ENCODE peak calls at places on chromosomes 11 and 22, in six cellular contexts. L is PC-3, F is GM23338, T is PC-9, G is MM.1S, E is SK-N-SH. Z is an unnamed sample. For H3K9me2 and H3F3A, the result is how much of the 10 kb centered on the place peaks cover.

GRCh38 chr11:108680267-108680666 is 15.4 kb downstream of the DDX10 start:
- DNase-seq in T (no peak), L (no peak), E (no peak), G (no peak), F (no peak), Z (no peak)

GRCh38 chr11:20438637-20439036 is 51.1 kb downstream of the PRMT3 start:
- DNase-seq in E (no peak), F (peak), L (no peak), T (no peak), G (no peak), Z (no peak)

GRCh38 chr11:1706634-1707400 is 9.8 kb downstream of the KRTAP5-6 start:
- DNase-seq in L (peak), G (no peak), E (no peak), T (no peak), F (no peak), Z (peak)

GRCh38 chr11:76496174-76496573 is 51.4 kb downstream of the EMSY start:
- DNase-seq in T (no peak), G (no peak), F (no peak), E (no peak), L (no peak), Z (no peak)

GRCh38 chr11:13140873-13141655 is 131.9 kb downstream of the RASSF10 start:
- DNase-seq in F (no peak), E (no peak), G (no peak), T (no peak), L (peak), Z (peak)

GRCh38 chr11:36048496-36049247 is 104.8 kb downstream of the LDLRAD3 start:
- DNase-seq in G (no peak), E (no peak), L (no peak), F (no peak), T (no peak), Z (no peak)

GRCh38 chr11:21774212-21774611 is 418.7 kb upstream of the ANO5 start:
- DNase-seq in E (no peak), F (no peak), L (peak), T (no peak), G (no peak), Z (no peak)

GRCh38 chr11:75565221-75565814 is 3.3 kb downstream of the SERPINH1 start:
- DNase-seq in L (peak), E (no peak), G (no peak), T (no peak), F (no peak), Z (peak)

GRCh38 chr11:18765554-18765953 is 26.0 kb downstream of the PTPN5 start:
- DNase-seq in L (no peak), E (no peak), T (no peak), F (no peak), G (no peak), Z (peak)

GRCh38 chr11:92308366-92308765 is 83.7 kb downstream of the FAT3 start:
- DNase-seq in L (no peak), T (no peak), G (no peak), F (no peak), E (no peak), Z (no peak)

GRCh38 chr11:95790933-95791247 is 592 bp downstream of the CEP57 start:
- DNase-seq in F (peak), E (peak), T (peak), L (peak), G (peak), Z (peak)

GRCh38 chr11:47617417-47617809 is 23.2 kb upstream of the C1QTNF4 start:
- DNase-seq in L (peak), T (no peak), F (no peak), G (peak), E (no peak), Z (peak)

GRCh38 chr11:84566681-84567080 is 1060.5 kb downstream of the DLG2 start:
- DNase-seq in F (no peak), G (no peak), E (no peak), T (no peak), L (no peak), Z (no peak)

GRCh38 chr22:29801796-29802195 is 34.6 kb downstream of the UQCR10 start:
- DNase-seq in L (no peak), T (no peak), E (no peak), G (no peak), F (no peak), Z (no peak)

GRCh38 chr11:66920978-66921784 is 37.0 kb downstream of the PC start:
- DNase-seq in T (no peak), L (no peak), F (no peak), E (no peak), G (no peak), Z (no peak)

GRCh38 chr11:57342702-57343101 is 4.5 kb downstream of the P2RX3 start:
- DNase-seq in L (no peak), G (no peak), T (no peak), E (no peak), F (no peak), Z (no peak)

GRCh38 chr22:37021710-37022482 is 2.4 kb downstream of the MPST start:
- DNase-seq in E (peak), F (peak), L (peak), G (peak), T (no peak), Z (peak)

GRCh38 chr11:108370990-108371389 is 96.3 kb downstream of the C11orf65 start:
- DNase-seq in F (no peak), T (no peak), E (no peak), L (peak), G (no peak), Z (no peak)

GRCh38 chr11:10409207-10409661 is 45.8 kb upstream of the AMPD3 start:
- DNase-seq in G (no peak), E (no peak), T (no peak), F (no peak), L (no peak), Z (peak)

GRCh38 chr11:47161134-47161854 is 15.4 kb downstream of the ARFGAP2 start:
- DNase-seq in L (peak), T (peak), F (peak), G (peak), E (peak), Z (peak)

GRCh38 chr11:69430566-69430965 is 50.9 kb upstream of the LINC01488 start:
- DNase-seq in F (no peak), E (no peak), L (no peak), T (peak), G (no peak), Z (peak)

GRCh38 chr11:12824281-12825041 is 150.2 kb downstream of the TEAD1 start:
- DNase-seq in F (peak), T (no peak), G (no peak), E (no peak), L (no peak), Z (no peak)

GRCh38 chr11:28727254-28727653 is 619.1 kb downstream of the METTL15 start:
- DNase-seq in T (no peak), E (no peak), G (no peak), F (no peak), L (no peak), Z (peak)

GRCh38 chr22:21074092-21074715 is 28.5 kb downstream of the LRRC74B start:
- DNase-seq in L (peak), E (no peak), F (no peak), G (no peak), T (peak), Z (peak)

GRCh38 chr11:69864930-69865661 is 45.9 kb upstream of the FGF3 start:
- DNase-seq in F (no peak), T (no peak), L (no peak), E (peak), G (no peak), Z (no peak)

GRCh38 chr11:12125609-12126149 is 15.3 kb downstream of the MICAL2 start:
- DNase-seq in L (peak), F (no peak), G (no peak), E (no peak), T (peak), Z (peak)

GRCh38 chr22:42797021-42797420 is 60.1 kb downstream of the ARFGAP3 start:
- DNase-seq in G (no peak), F (no peak), L (no peak), E (no peak), T (no peak), Z (no peak)

GRCh38 chr11:11567862-11568650 is 53.7 kb downstream of the GALNT18 start:
- DNase-seq in F (no peak), E (no peak), G (no peak), T (no peak), L (peak), Z (peak)

GRCh38 chr11:46389450-46390330 is 1.9 kb downstream of the CHRM4 start:
- DNase-seq in F (peak), G (peak), L (peak), T (peak), E (peak), Z (peak)

GRCh38 chr11:61345170-61345610 is 12.2 kb downstream of the TKFC start:
- DNase-seq in E (peak), F (no peak), T (no peak), G (no peak), L (no peak), Z (no peak)

GRCh38 chr11:71395010-71395560 is 53.1 kb downstream of the DHCR7 start:
- DNase-seq in L (no peak), E (no peak), T (no peak), G (no peak), F (no peak), Z (no peak)

GRCh38 chr11:22875869-22876473 is 15.7 kb upstream of the CCDC179 start:
- DNase-seq in E (peak), F (peak), G (peak), T (peak), L (peak), Z (peak)

GRCh38 chr11:36075053-36075452 is 131.2 kb downstream of the LDLRAD3 start:
- DNase-seq in E (no peak), L (peak), G (no peak), T (no peak), F (no peak), Z (peak)

GRCh38 chr11:117273550-117274289 is 17.4 kb upstream of the BACE1-AS start:
- DNase-seq in L (no peak), T (no peak), E (no peak), F (peak), G (no peak), Z (peak)

GRCh38 chr11:86108890-86109638 is 40.2 kb upstream of the PICALM start:
- DNase-seq in L (no peak), T (no peak), F (no peak), G (no peak), E (no peak), Z (no peak)
- H3K27ac ChIP-seq in L (no peak), T (no peak), F (no peak), G (no peak), E (no peak), Z (no peak)

DNA sequence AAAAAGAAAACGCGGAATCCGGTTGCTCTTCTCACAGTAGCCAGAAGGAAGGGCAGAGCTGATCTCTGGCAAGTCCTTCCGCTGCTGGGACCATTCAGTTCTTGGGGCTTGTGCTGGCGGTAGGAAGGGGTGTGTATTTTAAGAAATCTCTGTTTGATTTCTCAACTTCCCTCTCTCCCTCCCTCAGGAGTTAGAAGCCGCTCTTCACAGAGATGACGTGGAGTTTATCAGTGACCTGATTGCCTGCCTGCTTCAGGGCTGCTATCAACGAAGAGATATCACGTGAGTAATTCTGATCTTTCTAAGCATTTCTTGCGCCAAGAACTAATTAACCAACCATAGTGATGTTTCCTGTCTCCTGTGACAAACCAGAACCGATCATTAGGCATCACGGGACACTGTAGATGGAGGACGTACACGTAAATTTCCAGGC is 85.9 kb upstream of the SLC25A18 start:
- DNase-seq in G (no peak), T (no peak), E (no peak), L (no peak), F (peak), Z (no peak)
- H3K9me2 ChIP-seq in G (under half), T (under half), E (under half), L (under half), F (under half), Z (under half)

DNA sequence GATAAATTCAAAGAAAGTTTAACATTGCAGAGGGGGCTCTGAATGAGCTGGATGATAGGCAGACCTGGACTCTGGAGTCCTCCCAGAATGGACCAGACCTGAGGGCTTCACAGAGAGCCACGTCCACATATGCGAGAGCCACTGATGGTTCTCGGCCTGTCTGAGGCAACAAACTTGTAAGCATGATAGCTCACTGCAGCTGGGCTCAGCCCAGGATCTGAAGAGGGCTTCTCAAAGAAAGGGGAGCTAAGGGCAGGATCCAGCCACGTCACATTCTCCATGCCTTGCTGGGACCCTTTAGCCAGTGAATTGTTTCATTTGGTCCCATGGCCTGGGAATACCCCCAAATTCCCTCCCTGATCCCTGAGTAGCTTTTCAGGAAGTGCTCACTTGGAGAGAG is 98.9 kb downstream of the ATXN10 start:
- DNase-seq in T (no peak), F (no peak), L (no peak), G (no peak), E (no peak), Z (no peak)
- H3F3A ChIP-seq in T (under half), F (under half), L (under half), G (under half), E (under half), Z (under half)

DNA sequence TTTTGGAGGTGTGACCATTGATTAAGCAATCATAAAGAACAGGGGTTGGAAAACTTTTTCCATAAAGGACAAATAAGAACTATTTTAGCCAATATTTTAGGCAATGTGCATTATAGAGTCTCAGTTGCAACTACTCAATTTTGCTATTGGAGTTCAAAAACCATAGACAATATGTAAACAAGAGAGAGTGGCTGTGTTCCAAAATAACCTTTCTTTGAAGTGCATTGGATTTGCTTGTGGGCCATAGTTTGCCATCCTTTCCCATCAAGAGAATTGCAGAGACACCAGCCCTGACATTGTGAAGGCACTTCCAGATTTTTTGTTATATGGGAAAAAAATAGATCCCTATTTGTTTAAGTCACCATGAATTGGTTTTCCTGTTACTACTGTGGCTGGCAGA is 63.3 kb upstream of the LARGE1 start:
- DNase-seq in T (no peak), L (no peak), F (no peak), E (no peak), G (no peak), Z (no peak)
- H3K27ac ChIP-seq in T (no peak), L (no peak), F (no peak), E (no peak), G (no peak), Z (no peak)

DNA sequence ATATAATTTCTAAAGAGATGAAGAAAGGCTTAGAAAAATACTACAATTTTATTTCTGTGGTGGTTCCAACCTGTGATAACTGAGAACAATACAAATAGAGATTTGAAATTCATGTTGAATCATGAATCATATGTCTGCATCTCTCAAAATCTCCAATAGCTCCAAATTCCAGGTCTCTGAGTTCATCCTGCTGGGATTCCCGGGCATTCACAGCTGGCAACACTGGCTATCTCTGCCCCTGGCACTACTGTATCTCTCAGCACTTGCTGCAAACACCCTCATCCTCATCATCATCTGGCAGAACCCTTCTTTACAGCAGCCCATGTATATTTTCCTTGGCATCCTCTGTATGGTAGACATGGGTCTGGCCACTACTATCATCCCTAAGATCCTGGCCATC is at the start of gene OR56B1:
- DNase-seq in F (no peak), G (no peak), T (no peak), E (no peak), L (no peak), Z (peak)
- H3K9me2 ChIP-seq in F (under half), G (under half), T (under half), E (under half), L (under half), Z (under half)

GRCh38 chr11:125272822-125273221 is 108.3 kb downstream of the PKNOX2 start:
- DNase-seq in E (no peak), L (no peak), F (no peak), G (no peak), T (no peak), Z (no peak)

GRCh38 chr11:125275905-125276634 is 111.5 kb downstream of the PKNOX2 start:
- DNase-seq in L (no peak), G (no peak), T (no peak), F (no peak), E (no peak), Z (peak)

GRCh38 chr11:125274774-125275173 is 110.2 kb downstream of the PKNOX2 start:
- DNase-seq in G (no peak), L (no peak), F (no peak), T (no peak), E (no peak), Z (no peak)

GRCh38 chr11:125273519-125274000 is 109.0 kb downstream of the PKNOX2 start:
- DNase-seq in L (no peak), T (no peak), F (no peak), E (no peak), G (no peak), Z (no peak)

DNA sequence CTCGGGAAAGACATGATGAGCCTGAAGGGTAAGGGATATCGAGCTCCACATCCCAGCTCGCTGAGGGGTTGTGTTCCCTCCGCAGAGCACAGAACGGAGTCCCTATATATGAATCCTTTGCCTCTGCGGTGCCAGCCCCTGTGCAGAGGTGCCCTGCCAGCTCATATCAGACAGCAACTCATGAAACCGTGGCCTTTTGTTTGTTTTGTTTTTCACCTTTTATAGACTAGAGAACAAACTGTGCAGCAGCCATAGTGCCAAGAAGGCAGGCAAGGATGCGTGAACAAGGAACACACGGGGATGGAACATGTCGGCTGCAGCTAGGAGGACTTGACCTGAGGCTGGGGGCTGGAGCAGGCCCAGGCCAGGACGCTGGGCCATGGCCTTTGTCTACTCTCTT is 109.8 kb downstream of the PKNOX2 start:
- DNase-seq in E (no peak), F (no peak), G (no peak), L (no peak), T (no peak), Z (no peak)
- H3F3A ChIP-seq in E (under half), F (under half), G (under half), L (under half), T (under half), Z (under half)

GRCh38 chr11:63869171-63869591 is 30.3 kb downstream of the MARK2 start:
- DNase-seq in L (peak), F (no peak), G (no peak), E (no peak), T (peak), Z (no peak)

GRCh38 chr11:63862923-63863322 is 24.0 kb downstream of the MARK2 start:
- DNase-seq in F (no peak), G (no peak), L (no peak), E (no peak), T (no peak), Z (no peak)

GRCh38 chr11:63868399-63869064 is 29.6 kb downstream of the MARK2 start:
- DNase-seq in T (no peak), E (no peak), F (no peak), G (no peak), L (no peak), Z (peak)

GRCh38 chr11:63867511-63867910 is 28.6 kb downstream of the MARK2 start:
- DNase-seq in L (no peak), E (no peak), T (no peak), G (no peak), F (no peak), Z (no peak)

DNA sequence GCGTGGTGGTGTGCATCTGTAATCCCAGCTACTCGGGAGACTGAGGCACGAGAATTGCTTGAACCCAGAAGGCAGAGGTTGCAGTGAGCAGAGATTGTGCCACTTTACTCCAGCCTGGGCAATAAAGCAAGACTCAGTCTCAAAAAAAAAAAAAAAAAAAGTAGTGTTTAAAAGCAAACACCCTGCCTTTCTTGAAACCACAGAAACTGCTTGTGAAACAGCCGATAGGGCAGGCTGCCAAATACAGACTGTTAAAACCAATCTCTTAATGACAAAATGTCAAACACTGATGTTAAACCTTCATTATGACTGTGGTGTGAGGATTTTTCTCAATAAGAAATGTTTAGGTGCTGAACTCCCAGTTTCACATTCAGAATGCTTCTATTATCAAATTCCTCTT is 27.3 kb downstream of the MARK2 start:
- DNase-seq in T (peak), E (no peak), G (peak), L (peak), F (no peak), Z (peak)
- H3K27ac ChIP-seq in T (no peak), E (no peak), G (peak), L (no peak), F (no peak), Z (no peak)

GRCh38 chr22:38191115-38191514 is 9.5 kb upstream of the PLA2G6 start:
- DNase-seq in L (no peak), T (no peak), E (no peak), G (no peak), F (no peak), Z (no peak)
- H3K9me2 ChIP-seq in L (under half), T (under half), E (under half), G (under half), F (under half), Z (under half)

GRCh38 chr11:65486570-65487466 is 12.0 kb upstream of the MALAT1 start:
- DNase-seq in T (no peak), E (no peak), F (no peak), L (no peak), G (no peak), Z (no peak)
- H3F3A ChIP-seq in T (half or more), E (half or more), F (under half), L (under half), G (under half), Z (half or more)

GRCh38 chr11:8584511-8584910 is 9.5 kb downstream of the STK33 start:
- DNase-seq in L (no peak), E (no peak), F (peak), G (no peak), T (no peak), Z (no peak)

GRCh38 chr11:8577791-8578581 is 16.0 kb downstream of the STK33 start:
- DNase-seq in L (peak), G (no peak), F (no peak), E (no peak), T (no peak), Z (peak)

GRCh38 chr11:8586184-8586583 is 7.8 kb downstream of the STK33 start:
- DNase-seq in G (no peak), L (no peak), E (no peak), F (no peak), T (no peak), Z (no peak)

GRCh38 chr11:8584096-8584495 is 9.9 kb downstream of the STK33 start:
- DNase-seq in T (no peak), G (no peak), L (no peak), E (no peak), F (no peak), Z (peak)

GRCh38 chr11:8581300-8581699 is 12.7 kb downstream of the STK33 start:
- DNase-seq in E (no peak), L (no peak), F (no peak), T (no peak), G (no peak), Z (peak)
- H3K27ac ChIP-seq in E (no peak), L (no peak), F (no peak), T (no peak), G (no peak), Z (no peak)